ENCODE peak calls at places on chromosomes 6 and 20, in nine cellular contexts. J, P, A, L, G, D, I, V and K are unnamed samples.

GRCh38 chr6:99093781-99094180 is 146.0 kb upstream of the FBXL4 start:
- DNase-seq in J (no peak), P (no peak), A (no peak), L (no peak), G (no peak), D (no peak), I (no peak), V (no peak), K (no peak)

GRCh38 chr6:90374201-90374600 is 77.6 kb upstream of the BACH2 start:
- DNase-seq in J (no peak), P (no peak), A (no peak), L (no peak), G (no peak), D (no peak), I (no peak), V (no peak), K (no peak)

GRCh38 chr6:156617376-156617775 is 159.8 kb upstream of the ARID1B start:
- DNase-seq in J (no peak), P (no peak), A (no peak), L (no peak), G (no peak), D (no peak), I (no peak), V (no peak), K (no peak)

GRCh38 chr6:89597988-89598387 is 40.6 kb downstream of the LYRM2 start:
- DNase-seq in J (no peak), P (peak), A (peak), L (peak), G (no peak), D (no peak), I (peak), V (no peak), K (no peak)

GRCh38 chr6:53033764-53034163 is 31.4 kb upstream of the FBXO9 start:
- DNase-seq in J (no peak), P (peak), A (peak), L (no peak), G (no peak), D (no peak), I (peak), V (no peak), K (no peak)

GRCh38 chr6:64330694-64331309 is 695.2 kb downstream of the PHF3 start:
- DNase-seq in J (no peak), P (peak), A (peak), L (peak), G (no peak), D (peak), I (peak), V (no peak), K (no peak)

GRCh38 chr6:166589334-166589731 is 2.9 kb upstream of the RAMACL start:
- DNase-seq in J (no peak), P (no peak), A (no peak), L (no peak), G (no peak), D (no peak), I (no peak), V (no peak), K (no peak)

GRCh38 chr6:29702519-29703103 is 20.6 kb upstream of the HLA-F start:
- DNase-seq in J (no peak), P (peak), A (peak), L (peak), G (no peak), D (no peak), I (no peak), V (no peak), K (peak)

GRCh38 chr6:16514249-16514648 is 247.0 kb downstream of the ATXN1 start:
- DNase-seq in J (no peak), P (peak), A (peak), L (peak), G (peak), D (no peak), I (peak), V (peak), K (peak)

GRCh38 chr20:61753196-61753942 is 312.3 kb downstream of the TAF4 start:
- DNase-seq in J (no peak), P (peak), A (peak), L (peak), G (no peak), D (peak), I (peak), V (no peak), K (no peak)

GRCh38 chr6:28537509-28538140 is 11.9 kb downstream of the GPX5 start:
- DNase-seq in J (no peak), P (peak), A (peak), L (peak), G (peak), D (no peak), I (no peak), V (peak), K (no peak)

GRCh38 chr6:14320342-14320741 is 202.8 kb downstream of the CD83 start:
- DNase-seq in J (no peak), P (no peak), A (no peak), L (no peak), G (no peak), D (no peak), I (no peak), V (no peak), K (no peak)

GRCh38 chr20:59625214-59625922 is 21.0 kb downstream of the PHACTR3 start:
- DNase-seq in J (no peak), P (no peak), A (no peak), L (no peak), G (no peak), D (no peak), I (no peak), V (no peak), K (no peak)

GRCh38 chr6:1436334-1437306 is 47.2 kb downstream of the FOXF2 start:
- DNase-seq in J (peak), P (peak), A (peak), L (peak), G (peak), D (no peak), I (peak), V (peak), K (peak)

GRCh38 chr6:146865756-146866266 is 267.0 kb downstream of the ADGB start:
- DNase-seq in J (no peak), P (no peak), A (no peak), L (no peak), G (no peak), D (no peak), I (no peak), V (no peak), K (no peak)

GRCh38 chr6:108309844-108310243 is 15.0 kb downstream of the AFG1L start:
- DNase-seq in J (no peak), P (no peak), A (no peak), L (no peak), G (no peak), D (no peak), I (no peak), V (no peak), K (no peak)

GRCh38 chr6:30685977-30686907 is at the start of gene PPP1R18:
- DNase-seq in J (no peak), P (peak), A (peak), L (peak), G (peak), D (peak), I (peak), V (peak), K (peak)

GRCh38 chr20:58892932-58893224 is 40.4 kb downstream of the GNAS start:
- DNase-seq in J (no peak), P (no peak), A (no peak), L (no peak), G (no peak), D (no peak), I (no peak), V (no peak), K (no peak)

GRCh38 chr20:38083338-38084048 is 49.9 kb downstream of the RPRD1B start:
- DNase-seq in J (no peak), P (no peak), A (peak), L (peak), G (no peak), D (no peak), I (no peak), V (no peak), K (no peak)

GRCh38 chr6:16868968-16869367 is 107.7 kb upstream of the ATXN1 start:
- DNase-seq in J (no peak), P (no peak), A (no peak), L (peak), G (no peak), D (no peak), I (peak), V (no peak), K (no peak)

GRCh38 chr20:62274332-62275262 is 28.2 kb upstream of the ADRM1 start:
- DNase-seq in J (no peak), P (no peak), A (peak), L (no peak), G (no peak), D (no peak), I (no peak), V (no peak), K (no peak)

GRCh38 chr6:35093118-35093445 is 48.1 kb downstream of the TCP11 start:
- DNase-seq in J (peak), P (peak), A (no peak), L (no peak), G (no peak), D (no peak), I (peak), V (no peak), K (no peak)

GRCh38 chr6:1087112-1087843 is 224.6 kb upstream of the FOXQ1 start:
- DNase-seq in J (no peak), P (no peak), A (no peak), L (no peak), G (no peak), D (no peak), I (no peak), V (no peak), K (no peak)

GRCh38 chr20:64188071-64188470 is 23.8 kb downstream of the MYT1 start:
- DNase-seq in J (no peak), P (no peak), A (no peak), L (no peak), G (no peak), D (no peak), I (no peak), V (no peak), K (no peak)

GRCh38 chr20:51100617-51101016 is 77.7 kb upstream of the KCNG1 start:
- DNase-seq in J (no peak), P (no peak), A (no peak), L (no peak), G (no peak), D (no peak), I (no peak), V (no peak), K (no peak)

GRCh38 chr20:38863024-38863851 is 57.7 kb downstream of the PPP1R16B start:
- DNase-seq in J (no peak), P (no peak), A (no peak), L (no peak), G (peak), D (no peak), I (no peak), V (peak), K (no peak)

GRCh38 chr6:139904572-139904971 is 530.1 kb upstream of the CITED2 start:
- DNase-seq in J (no peak), P (no peak), A (no peak), L (no peak), G (no peak), D (no peak), I (no peak), V (no peak), K (no peak)

GRCh38 chr6:89797317-89797716 is 22.3 kb downstream of the MDN1 start:
- DNase-seq in J (no peak), P (peak), A (peak), L (peak), G (no peak), D (no peak), I (no peak), V (no peak), K (no peak)

GRCh38 chr6:142857609-142858195 is 87.3 kb downstream of the HIVEP2 start:
- DNase-seq in J (no peak), P (no peak), A (no peak), L (no peak), G (peak), D (no peak), I (no peak), V (no peak), K (peak)

GRCh38 chr6:85482206-85483040 is 32.5 kb downstream of the NT5E start:
- DNase-seq in J (no peak), P (peak), A (no peak), L (no peak), G (no peak), D (no peak), I (peak), V (no peak), K (no peak)

GRCh38 chr6:124661231-124661630 is 301.0 kb upstream of the RNF217 start:
- DNase-seq in J (no peak), P (no peak), A (no peak), L (no peak), G (no peak), D (no peak), I (no peak), V (no peak), K (no peak)

GRCh38 chr6:157246048-157246630 is 77.2 kb downstream of the TMEM242 start:
- DNase-seq in J (no peak), P (peak), A (peak), L (no peak), G (no peak), D (no peak), I (no peak), V (no peak), K (no peak)

GRCh38 chr20:19932170-19932667 is 84.9 kb upstream of the NAA20 start:
- DNase-seq in J (peak), P (peak), A (peak), L (peak), G (no peak), D (no peak), I (peak), V (no peak), K (no peak)

GRCh38 chr20:7452890-7453289 is 487.4 kb downstream of the HAO1 start:
- DNase-seq in J (no peak), P (no peak), A (no peak), L (no peak), G (no peak), D (no peak), I (no peak), V (no peak), K (no peak)

GRCh38 chr20:532530-532929 is 11.1 kb downstream of the CSNK2A1 start:
- DNase-seq in J (no peak), P (no peak), A (no peak), L (no peak), G (no peak), D (no peak), I (no peak), V (no peak), K (no peak)

GRCh38 chr6:100962466-100962865 is 81.3 kb upstream of the ASCC3 start:
- DNase-seq in J (no peak), P (no peak), A (no peak), L (no peak), G (no peak), D (no peak), I (no peak), V (no peak), K (no peak)

GRCh38 chr6:11080296-11080695 is 13.3 kb upstream of the SMIM13 start:
- DNase-seq in J (no peak), P (no peak), A (no peak), L (no peak), G (no peak), D (no peak), I (no peak), V (no peak), K (no peak)

GRCh38 chr6:166484863-166485262 is 101.6 kb downstream of the RAMACL start:
- DNase-seq in J (no peak), P (no peak), A (no peak), L (no peak), G (no peak), D (no peak), I (no peak), V (no peak), K (no peak)

GRCh38 chr6:56842602-56843475 is 112.1 kb upstream of the BEND6 start:
- DNase-seq in J (no peak), P (peak), A (peak), L (peak), G (no peak), D (no peak), I (no peak), V (no peak), K (no peak)